ENCODE peak calls at places on chromosome 18, in five cellular contexts. One of them, this sample, is unnamed.

GRCh38 chr18:470661-471501 is 29.6 kb downstream of the COLEC12 start:
- DNase-seq in H1: no peak
- DNase-seq in SK-N-SH: no peak
- DNase-seq in HCT116: no peak
- DNase-seq in Panc1: no peak
- DNase-seq in this sample: no peak

GRCh38 chr18:9117980-9118841 is 15.7 kb downstream of the NDUFV2 start:
- DNase-seq in SK-N-SH: no peak
- DNase-seq in H1: no peak
- DNase-seq in Panc1: no peak
- DNase-seq in HCT116: no peak
- DNase-seq in this sample: no peak

GRCh38 chr18:25876334-25876979 is 214.0 kb downstream of the SS18 start:
- DNase-seq in H1: no peak
- DNase-seq in SK-N-SH: peak; percentile 34
- DNase-seq in Panc1: no peak
- DNase-seq in HCT116: no peak
- DNase-seq in this sample: no peak

GRCh38 chr18:58004317-58004716 is 39.7 kb upstream of the NEDD4L start:
- DNase-seq in SK-N-SH: no peak
- DNase-seq in HCT116: peak; percentile 60
- DNase-seq in Panc1: no peak
- DNase-seq in H1: no peak
- DNase-seq in this sample: no peak

GRCh38 chr18:48166971-48167370 is 236.5 kb upstream of the SMAD2 start:
- DNase-seq in SK-N-SH: no peak
- DNase-seq in HCT116: no peak
- DNase-seq in H1: no peak
- DNase-seq in Panc1: no peak
- DNase-seq in this sample: no peak

GRCh38 chr18:61669320-61669719 is 223.5 kb downstream of the RNF152 start:
- DNase-seq in SK-N-SH: no peak
- DNase-seq in Panc1: no peak
- DNase-seq in HCT116: no peak
- DNase-seq in H1: no peak
- DNase-seq in this sample: no peak

GRCh38 chr18:44758821-44759624 is 78.3 kb downstream of the SETBP1 start:
- DNase-seq in SK-N-SH: no peak
- DNase-seq in HCT116: no peak
- DNase-seq in H1: no peak
- DNase-seq in Panc1: no peak
- DNase-seq in this sample: peak; percentile 98

GRCh38 chr18:13611616-13612110 is 114.7 kb downstream of the FAM210A start:
- DNase-seq in H1: no peak
- DNase-seq in SK-N-SH: peak; percentile 64
- DNase-seq in Panc1: no peak
- DNase-seq in HCT116: no peak
- DNase-seq in this sample: no peak

GRCh38 chr18:49435170-49435569 is 25.3 kb downstream of the DYM start:
- DNase-seq in Panc1: no peak
- DNase-seq in SK-N-SH: no peak
- DNase-seq in HCT116: no peak
- DNase-seq in H1: no peak
- DNase-seq in this sample: no peak

GRCh38 chr18:24300703-24301102 is 96.9 kb downstream of the OSBPL1A start:
- DNase-seq in Panc1: no peak
- DNase-seq in H1: no peak
- DNase-seq in SK-N-SH: no peak
- DNase-seq in HCT116: no peak
- DNase-seq in this sample: no peak

GRCh38 chr18:68660355-68661183 is 54.3 kb downstream of the TMX3 start:
- DNase-seq in HCT116: peak; percentile 29
- DNase-seq in H1: no peak
- DNase-seq in Panc1: peak; percentile 22
- DNase-seq in SK-N-SH: peak; percentile 14
- DNase-seq in this sample: no peak

GRCh38 chr18:77087391-77088141 is 45.0 kb downstream of the MBP start:
- DNase-seq in SK-N-SH: no peak
- DNase-seq in HCT116: no peak
- DNase-seq in H1: peak; percentile 66
- DNase-seq in Panc1: no peak
- DNase-seq in this sample: no peak

GRCh38 chr18:54626779-54627178 is 35.7 kb downstream of the DYNAP start:
- DNase-seq in Panc1: no peak
- DNase-seq in H1: no peak
- DNase-seq in HCT116: no peak
- DNase-seq in SK-N-SH: no peak
- DNase-seq in this sample: no peak

GRCh38 chr18:906416-907170 is 1.9 kb downstream of the ADCYAP1 start:
- DNase-seq in SK-N-SH: peak; percentile 23
- DNase-seq in H1: peak; percentile 85
- DNase-seq in HCT116: no peak
- DNase-seq in Panc1: no peak
- DNase-seq in this sample: no peak

GRCh38 chr18:53385889-53386288 is 838.6 kb downstream of the MBD2 start:
- DNase-seq in H1: no peak
- DNase-seq in Panc1: no peak
- DNase-seq in HCT116: no peak
- DNase-seq in SK-N-SH: no peak
- DNase-seq in this sample: no peak

GRCh38 chr18:47561316-47561715 is 309.9 kb upstream of the SKOR2 start:
- DNase-seq in Panc1: no peak
- DNase-seq in HCT116: no peak
- DNase-seq in H1: peak; percentile 57
- DNase-seq in SK-N-SH: no peak
- DNase-seq in this sample: no peak

GRCh38 chr18:54822872-54823845 is 5.1 kb upstream of the RAB27B start:
- DNase-seq in HCT116: peak; percentile 34
- DNase-seq in H1: no peak
- DNase-seq in Panc1: peak; percentile 79
- DNase-seq in SK-N-SH: no peak
- DNase-seq in this sample: no peak

GRCh38 chr18:48548404-48548771 is 9.6 kb downstream of the CTIF start:
- DNase-seq in H1: no peak
- DNase-seq in HCT116: no peak
- DNase-seq in Panc1: no peak
- DNase-seq in SK-N-SH: no peak
- DNase-seq in this sample: no peak

GRCh38 chr18:66616523-66616983 is 12.7 kb upstream of the CDH19 start:
- DNase-seq in SK-N-SH: peak; percentile 3
- DNase-seq in H1: peak; percentile 52
- DNase-seq in HCT116: no peak
- DNase-seq in Panc1: no peak
- DNase-seq in this sample: no peak

DNA sequence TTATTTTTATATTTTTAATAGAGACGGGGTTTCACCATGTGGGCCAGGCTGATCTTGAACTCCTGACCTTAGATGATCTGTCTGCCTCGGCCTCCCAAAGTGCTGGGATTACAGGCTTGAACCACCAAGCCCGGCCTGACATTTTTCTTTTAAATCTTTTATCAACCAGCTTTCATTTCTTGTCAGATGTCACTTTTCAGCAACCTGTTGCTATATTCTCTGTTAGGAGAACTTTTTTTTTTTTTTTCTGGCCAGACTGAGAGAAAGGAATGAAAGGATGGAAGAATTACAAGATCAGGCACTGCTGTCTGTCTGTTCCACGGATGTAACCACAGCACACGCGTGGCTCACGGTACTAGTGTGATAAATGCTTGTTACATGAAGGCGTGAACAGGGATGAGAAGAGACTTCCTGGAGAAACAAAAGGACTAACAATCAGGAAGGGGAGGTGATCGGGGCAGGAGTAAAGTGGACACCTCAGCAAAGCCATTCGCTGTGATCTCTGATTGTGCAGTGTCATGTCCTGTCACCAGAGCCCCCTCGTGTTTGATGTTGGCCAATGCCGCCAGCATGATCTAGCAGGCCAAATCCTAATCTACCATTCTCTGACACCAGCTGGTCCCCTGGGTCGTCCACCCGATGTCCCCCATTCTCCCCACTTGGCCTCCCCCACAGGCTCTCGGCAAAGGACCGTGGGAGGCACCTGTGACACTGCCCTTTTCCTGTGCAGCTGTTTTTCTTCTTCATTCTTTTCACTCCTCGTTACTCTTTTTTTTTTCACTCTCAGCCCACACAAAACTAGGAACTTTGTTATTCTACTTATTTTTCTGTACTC is 146.6 kb downstream of the TGIF1 start:
- DNase-seq in HCT116: no peak
- DNase-seq in SK-N-SH: peak; percentile 69
- DNase-seq in Panc1: no peak
- DNase-seq in H1: no peak
- DNase-seq in this sample: no peak
- TF ChIP-seq SIN3A in HCT116: no peak
- TF ChIP-seq SIN3A in SK-N-SH: no peak
- TF ChIP-seq SIN3A in Panc1: no peak
- TF ChIP-seq SIN3A in H1: no peak
- TF ChIP-seq SIN3A in this sample: no peak

GRCh38 chr18:70659026-70659726 is 370.3 kb downstream of the SOCS6 start:
- DNase-seq in HCT116: no peak
- DNase-seq in Panc1: no peak
- DNase-seq in SK-N-SH: no peak
- DNase-seq in H1: no peak
- DNase-seq in this sample: no peak
- TF ChIP-seq SIN3A in HCT116: no peak
- TF ChIP-seq SIN3A in Panc1: no peak
- TF ChIP-seq SIN3A in SK-N-SH: no peak
- TF ChIP-seq SIN3A in H1: no peak
- TF ChIP-seq SIN3A in this sample: no peak

GRCh38 chr18:63091671-63092364 is 227.8 kb downstream of the BCL2 start:
- DNase-seq in SK-N-SH: no peak
- DNase-seq in H1: no peak
- DNase-seq in HCT116: no peak
- DNase-seq in Panc1: no peak
- DNase-seq in this sample: no peak

GRCh38 chr18:63089041-63089440 is 230.5 kb downstream of the BCL2 start:
- DNase-seq in Panc1: no peak
- DNase-seq in HCT116: no peak
- DNase-seq in H1: no peak
- DNase-seq in SK-N-SH: no peak
- DNase-seq in this sample: no peak

GRCh38 chr18:63088262-63088661 is 231.3 kb downstream of the BCL2 start:
- DNase-seq in HCT116: no peak
- DNase-seq in Panc1: no peak
- DNase-seq in H1: no peak
- DNase-seq in SK-N-SH: no peak
- DNase-seq in this sample: no peak

GRCh38 chr18:63087421-63088230 is 231.9 kb downstream of the BCL2 start:
- DNase-seq in Panc1: no peak
- DNase-seq in HCT116: no peak
- DNase-seq in SK-N-SH: peak; percentile 38
- DNase-seq in H1: no peak
- DNase-seq in this sample: no peak

DNA sequence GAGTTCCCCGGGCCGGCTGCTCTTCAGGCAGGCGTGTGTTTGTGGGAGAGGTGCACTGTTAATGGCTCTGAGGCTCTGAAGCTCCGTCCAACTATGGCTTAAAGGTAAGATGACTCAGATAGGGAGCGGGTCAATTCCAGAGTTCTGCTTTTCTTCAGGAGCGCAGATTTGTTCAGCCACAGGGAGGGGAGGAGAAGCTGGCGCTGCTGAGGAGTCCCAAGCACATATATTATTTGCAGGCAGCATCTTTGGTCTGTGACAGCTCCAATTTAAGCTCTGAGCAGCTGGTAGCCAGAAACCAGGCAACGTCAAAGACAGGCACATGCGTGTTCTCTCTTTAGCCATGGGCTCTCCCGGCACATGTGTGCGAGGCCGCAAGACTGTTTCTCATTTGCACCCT is 229.2 kb downstream of the BCL2 start:
- DNase-seq in SK-N-SH: peak; percentile 46
- DNase-seq in HCT116: no peak
- DNase-seq in H1: no peak
- DNase-seq in Panc1: no peak
- DNase-seq in this sample: no peak
- TF ChIP-seq SIN3A in SK-N-SH: no peak
- TF ChIP-seq SIN3A in HCT116: no peak
- TF ChIP-seq SIN3A in H1: no peak
- TF ChIP-seq SIN3A in Panc1: no peak
- TF ChIP-seq SIN3A in this sample: no peak

GRCh38 chr18:28682912-28683311 is 506.0 kb upstream of the CDH2 start:
- DNase-seq in SK-N-SH: no peak
- DNase-seq in HCT116: no peak
- DNase-seq in Panc1: no peak
- DNase-seq in H1: no peak
- DNase-seq in this sample: no peak
- TF ChIP-seq SIN3A in SK-N-SH: no peak
- TF ChIP-seq SIN3A in HCT116: no peak
- TF ChIP-seq SIN3A in Panc1: no peak
- TF ChIP-seq SIN3A in H1: no peak
- TF ChIP-seq SIN3A in this sample: no peak

DNA sequence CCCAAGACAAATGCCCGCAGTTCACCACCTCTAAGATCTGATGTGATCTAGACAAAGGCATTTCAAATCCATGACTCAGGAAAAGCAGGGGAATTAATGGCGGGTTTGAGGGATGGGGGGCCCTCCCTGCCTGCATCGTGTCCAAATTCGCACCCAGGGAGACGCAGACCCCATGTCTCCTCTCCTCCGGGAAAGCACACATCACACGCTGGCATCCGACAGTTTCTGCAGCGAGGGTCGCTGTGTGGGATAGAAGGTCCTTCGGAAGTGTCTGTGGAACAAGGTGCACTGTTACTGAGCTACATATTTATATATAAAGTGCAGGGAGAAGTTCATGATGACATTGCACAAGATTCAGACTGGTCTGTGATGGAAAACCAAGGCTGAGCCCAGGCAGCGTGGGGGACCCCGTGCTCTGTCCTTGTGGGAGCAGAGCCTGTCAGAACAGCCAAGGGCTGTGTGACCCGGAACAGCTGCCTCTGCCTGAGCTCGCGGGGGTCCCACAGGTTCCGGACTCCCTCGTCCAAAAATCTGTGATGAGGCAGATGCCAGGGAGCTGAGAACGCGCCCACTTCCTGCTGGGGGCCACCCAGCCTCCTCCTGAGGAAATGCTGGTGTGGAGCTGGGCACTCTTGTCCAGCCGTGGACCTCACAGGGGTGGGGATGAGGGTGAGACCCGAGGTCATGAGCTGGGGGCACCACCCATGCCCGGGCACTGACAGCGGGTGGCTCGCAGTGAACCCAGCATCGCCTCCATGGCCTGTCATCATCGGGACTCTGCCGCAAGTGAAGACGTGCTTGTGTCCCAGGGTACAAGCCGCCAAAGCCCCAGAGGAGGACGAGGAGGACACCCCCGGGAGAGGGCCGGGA is 82.2 kb upstream of the CTDP1 start:
- DNase-seq in HCT116: no peak
- DNase-seq in SK-N-SH: no peak
- DNase-seq in H1: no peak
- DNase-seq in Panc1: no peak
- DNase-seq in this sample: no peak
- TF ChIP-seq SIN3A in HCT116: no peak
- TF ChIP-seq SIN3A in SK-N-SH: no peak
- TF ChIP-seq SIN3A in H1: no peak
- TF ChIP-seq SIN3A in Panc1: no peak
- TF ChIP-seq SIN3A in this sample: no peak

DNA sequence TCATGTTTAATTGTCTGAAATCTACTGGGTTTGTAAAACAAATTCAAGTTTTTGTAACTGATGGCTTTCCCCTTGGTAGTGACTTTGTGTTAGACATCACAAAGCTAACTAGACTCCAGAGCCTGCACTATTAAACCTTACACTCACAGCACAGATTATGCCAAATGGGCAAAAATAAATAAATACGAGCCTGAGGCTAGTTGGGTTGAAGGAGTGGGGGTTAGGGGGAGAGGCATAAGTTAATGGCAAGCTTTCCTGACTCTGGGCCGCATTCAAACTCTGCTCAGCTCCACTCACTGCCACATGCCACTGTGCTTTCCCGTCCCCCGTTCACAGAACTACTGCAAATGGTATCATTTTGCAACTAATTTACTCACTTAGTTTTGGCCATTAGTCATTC is 1079.9 kb upstream of the PIK3C3 start:
- DNase-seq in SK-N-SH: no peak
- DNase-seq in H1: no peak
- DNase-seq in HCT116: no peak
- DNase-seq in Panc1: no peak
- DNase-seq in this sample: no peak
- TF ChIP-seq SIN3A in SK-N-SH: no peak
- TF ChIP-seq SIN3A in H1: no peak
- TF ChIP-seq SIN3A in HCT116: no peak
- TF ChIP-seq SIN3A in Panc1: no peak
- TF ChIP-seq SIN3A in this sample: no peak